ENCODE peak calls at places on chromosome 3, in eight cellular contexts. R is vagina, V is uterus, G is SJSA1, P is right lobe of liver, Y is HCT116, W is Panc1, J is kidney epithelial cell. Q is an unnamed sample.

GRCh38 chr3:55453871-55454496 is 33.1 kb downstream of the WNT5A start:
- DNase-seq in R (no peak), V (no peak), G (no peak), P (no peak), Y (no peak), W (no peak), J (peak; percentile 19), Q (no peak)

GRCh38 chr3:145898487-145898886 is 262.5 kb downstream of the PLOD2 start:
- DNase-seq in R (no peak), V (no peak), G (no peak), P (no peak), Y (no peak), W (no peak), J (no peak), Q (no peak)

GRCh38 chr3:193586526-193586925 is 6.5 kb upstream of the OPA1 start:
- DNase-seq in R (no peak), V (no peak), G (no peak), P (no peak), Y (no peak), W (no peak), J (no peak), Q (no peak)

GRCh38 chr3:77898621-77899020 is 858.7 kb downstream of the ROBO2 start:
- DNase-seq in R (no peak), V (no peak), G (no peak), P (no peak), Y (no peak), W (no peak), J (no peak), Q (no peak)

GRCh38 chr3:152375546-152375945 is 106.8 kb downstream of the MBNL1 start:
- DNase-seq in R (no peak), V (no peak), G (no peak), P (no peak), Y (no peak), W (no peak), J (no peak), Q (no peak)

GRCh38 chr3:137792633-137793271 is 28.6 kb downstream of the SOX14 start:
- DNase-seq in R (no peak), V (no peak), G (no peak), P (peak; percentile 33), Y (peak; percentile 34), W (peak; percentile 28), J (no peak), Q (no peak)

GRCh38 chr3:185561374-185561943 is 9.1 kb upstream of the LIPH start:
- DNase-seq in R (no peak), V (no peak), G (no peak), P (no peak), Y (no peak), W (no peak), J (no peak), Q (peak; percentile 75)

GRCh38 chr3:105982207-105982606 is 113.4 kb upstream of the CBLB start:
- DNase-seq in R (no peak), V (no peak), G (no peak), P (no peak), Y (no peak), W (no peak), J (no peak), Q (no peak)

GRCh38 chr3:72665103-72665502 is 183.1 kb downstream of the SHQ1 start:
- DNase-seq in R (no peak), V (no peak), G (no peak), P (no peak), Y (no peak), W (no peak), J (no peak), Q (no peak)

GRCh38 chr3:134423153-134423552 is 48.9 kb upstream of the AMOTL2 start:
- DNase-seq in R (no peak), V (no peak), G (no peak), P (no peak), Y (no peak), W (no peak), J (no peak), Q (no peak)

GRCh38 chr3:15903164-15903563 is 105.4 kb upstream of the ANKRD28 start:
- DNase-seq in R (no peak), V (peak; percentile 61), G (no peak), P (peak; percentile 38), Y (no peak), W (no peak), J (no peak), Q (no peak)

GRCh38 chr3:126540946-126541627 is 17.1 kb downstream of the CHST13 start:
- DNase-seq in R (no peak), V (peak; percentile 5), G (no peak), P (peak; percentile 19), Y (no peak), W (no peak), J (no peak), Q (no peak)

GRCh38 chr3:134877788-134878187 is 82.7 kb downstream of the EPHB1 start:
- DNase-seq in R (no peak), V (no peak), G (no peak), P (no peak), Y (no peak), W (no peak), J (no peak), Q (no peak)

GRCh38 chr3:72010044-72010443 is 225.1 kb upstream of the PROK2 start:
- DNase-seq in R (no peak), V (no peak), G (no peak), P (no peak), Y (no peak), W (no peak), J (no peak), Q (no peak)

GRCh38 chr3:52055537-52056351 is 627 bp downstream of the DUSP7 start:
- DNase-seq in R (no peak), V (no peak), G (peak; percentile 52), P (peak; percentile 64), Y (no peak), W (no peak), J (no peak), Q (peak; percentile 36)

GRCh38 chr3:147930417-147930816 is 521.3 kb downstream of the ZIC1 start:
- DNase-seq in R (no peak), V (no peak), G (peak; percentile 38), P (no peak), Y (no peak), W (no peak), J (peak; percentile 63), Q (no peak)

GRCh38 chr3:4079354-4080180 is 223.6 kb upstream of the SETMAR start:
- DNase-seq in R (no peak), V (no peak), G (no peak), P (no peak), Y (no peak), W (no peak), J (no peak), Q (no peak)

GRCh38 chr3:97961276-97961623 is 11.0 kb downstream of the RIOX2 start:
- DNase-seq in R (no peak), V (no peak), G (no peak), P (no peak), Y (no peak), W (no peak), J (no peak), Q (no peak)

GRCh38 chr3:97960561-97961275 is 11.5 kb downstream of the RIOX2 start:
- DNase-seq in R (no peak), V (no peak), G (no peak), P (no peak), Y (no peak), W (no peak), J (no peak), Q (no peak)

GRCh38 chr3:97958796-97959195 is 13.4 kb downstream of the RIOX2 start:
- DNase-seq in R (no peak), V (no peak), G (no peak), P (no peak), Y (no peak), W (no peak), J (no peak), Q (no peak)

GRCh38 chr3:97958396-97958795 is 13.8 kb downstream of the RIOX2 start:
- DNase-seq in R (no peak), V (no peak), G (no peak), P (no peak), Y (no peak), W (no peak), J (no peak), Q (no peak)

DNA sequence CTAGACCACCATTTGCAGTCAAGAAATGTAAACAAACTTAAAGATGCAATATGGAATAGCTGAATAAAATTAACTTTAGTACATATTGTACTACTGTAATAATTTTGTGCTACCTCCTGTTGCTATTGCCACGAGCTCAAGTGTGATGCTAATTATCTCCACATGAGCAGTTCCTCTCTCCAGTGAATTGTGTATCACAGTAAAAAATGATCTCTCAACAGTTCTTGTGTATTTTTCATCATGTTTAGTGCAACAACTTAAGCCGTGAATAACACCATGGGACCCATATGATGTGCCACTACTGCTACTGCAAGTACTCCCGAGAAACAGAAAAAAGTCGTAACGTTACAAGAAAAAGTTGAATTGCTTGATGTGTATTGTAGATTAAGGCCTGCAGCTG is 12.4 kb downstream of the RIOX2 start:
- DNase-seq in R (no peak), V (no peak), G (no peak), P (no peak), Y (no peak), W (no peak), J (no peak), Q (no peak)
- H3K36me3 ChIP-seq in R (no peaks in the 10 kb centered on the region), V (no peaks in the 10 kb centered on the region), G (peaks cover 29% of the 10 kb centered on the region), P (no peaks in the 10 kb centered on the region), Y (peaks cover 5% of the 10 kb centered on the region), W (peaks cover 11% of the 10 kb centered on the region), J (no peaks in the 10 kb centered on the region), Q (no peaks in the 10 kb centered on the region)

GRCh38 chr3:45639044-45639392 is 44.5 kb downstream of the LIMD1 start:
- DNase-seq in R (no peak), V (no peak), G (no peak), P (peak; percentile 55), Y (no peak), W (no peak), J (no peak), Q (no peak)
- H3K36me3 ChIP-seq in R (no peaks in the 10 kb centered on the region), V (no peaks in the 10 kb centered on the region), G (peaks cover 34% of the 10 kb centered on the region), P (no peaks in the 10 kb centered on the region), Y (no peaks in the 10 kb centered on the region), W (no peaks in the 10 kb centered on the region), J (no peaks in the 10 kb centered on the region), Q (no peaks in the 10 kb centered on the region)

GRCh38 chr3:38238416-38239008 is 27.1 kb upstream of the SLC22A13 start:
- DNase-seq in R (no peak), V (no peak), G (no peak), P (no peak), Y (no peak), W (no peak), J (no peak), Q (no peak)

GRCh38 chr3:38229036-38229435 is 36.6 kb upstream of the SLC22A13 start:
- DNase-seq in R (no peak), V (no peak), G (no peak), P (no peak), Y (no peak), W (no peak), J (no peak), Q (no peak)

GRCh38 chr3:38227989-38228388 is 37.6 kb upstream of the SLC22A13 start:
- DNase-seq in R (no peak), V (no peak), G (peak; percentile 13), P (no peak), Y (no peak), W (no peak), J (no peak), Q (no peak)

GRCh38 chr3:38235466-38235865 is 30.1 kb upstream of the SLC22A13 start:
- DNase-seq in R (no peak), V (no peak), G (no peak), P (no peak), Y (no peak), W (no peak), J (no peak), Q (no peak)

GRCh38 chr3:38232701-38233100 is 32.9 kb upstream of the SLC22A13 start:
- DNase-seq in R (no peak), V (no peak), G (no peak), P (no peak), Y (no peak), W (no peak), J (no peak), Q (no peak)
- H3K36me3 ChIP-seq in R (no peaks in the 10 kb centered on the region), V (no peaks in the 10 kb centered on the region), G (peaks cover 84% of the 10 kb centered on the region), P (no peaks in the 10 kb centered on the region), Y (peaks cover 5% of the 10 kb centered on the region), W (peaks cover 11% of the 10 kb centered on the region), J (no peaks in the 10 kb centered on the region), Q (no peaks in the 10 kb centered on the region)

GRCh38 chr3:184333190-184333589 is 4.2 kb upstream of the FAM131A start:
- DNase-seq in R (no peak), V (no peak), G (no peak), P (no peak), Y (no peak), W (no peak), J (no peak), Q (no peak)
- H3K36me3 ChIP-seq in R (no peaks in the 10 kb centered on the region), V (no peaks in the 10 kb centered on the region), G (peaks cover 77% of the 10 kb centered on the region), P (peaks cover 25% of the 10 kb centered on the region), Y (peaks cover 49% of the 10 kb centered on the region), W (peaks cover 20% of the 10 kb centered on the region), J (peaks cover 12% of the 10 kb centered on the region), Q (peaks cover 36% of the 10 kb centered on the region)

Q was measured in colonic mucosa.